ENCODE peak calls at places on chromosomes 2 and 18, in eight cellular contexts. One of them, this sample, is unnamed.

GRCh38 chr18:58481321-58482180 is 147.3 kb downstream of the ALPK2 start:
- DNase-seq in stimulated activated naive CD8-positive, alpha-beta T cell treated with anti-CD3 and anti-CD28 coated beads, Interleukin-15, Interleukin-2, amounts not matched to agents 100 U/mL and 50 U/mL, for 24 hours: no peak
- DNase-seq in HEK293T: no peak
- DNase-seq in hepatic stellate cell: no peak
- DNase-seq in T-helper 2 cell: no peak
- DNase-seq in heart right ventricle: no peak
- DNase-seq in adipocyte: no peak
- DNase-seq in upper lobe of right lung: no peak
- DNase-seq in this sample: no peak

GRCh38 chr2:118443596-118443995 is 355.3 kb downstream of the INSIG2 start:
- DNase-seq in stimulated activated naive CD8-positive, alpha-beta T cell treated with anti-CD3 and anti-CD28 coated beads, Interleukin-15, Interleukin-2, amounts not matched to agents 100 U/mL and 50 U/mL, for 24 hours: no peak
- DNase-seq in HEK293T: no peak
- DNase-seq in hepatic stellate cell: no peak
- DNase-seq in T-helper 2 cell: no peak
- DNase-seq in heart right ventricle: no peak
- DNase-seq in adipocyte: no peak
- DNase-seq in upper lobe of right lung: no peak
- DNase-seq in this sample: peak

GRCh38 chr2:39660612-39661196 is 5.0 kb upstream of the TMEM178A start:
- DNase-seq in stimulated activated naive CD8-positive, alpha-beta T cell treated with anti-CD3 and anti-CD28 coated beads, Interleukin-15, Interleukin-2, amounts not matched to agents 100 U/mL and 50 U/mL, for 24 hours: no peak
- DNase-seq in HEK293T: no peak
- DNase-seq in hepatic stellate cell: no peak
- DNase-seq in T-helper 2 cell: no peak
- DNase-seq in heart right ventricle: no peak
- DNase-seq in adipocyte: no peak
- DNase-seq in upper lobe of right lung: no peak
- DNase-seq in this sample: no peak

GRCh38 chr18:2108581-2108980 is 462.7 kb downstream of the METTL4 start:
- DNase-seq in stimulated activated naive CD8-positive, alpha-beta T cell treated with anti-CD3 and anti-CD28 coated beads, Interleukin-15, Interleukin-2, amounts not matched to agents 100 U/mL and 50 U/mL, for 24 hours: no peak
- DNase-seq in HEK293T: no peak
- DNase-seq in hepatic stellate cell: no peak
- DNase-seq in T-helper 2 cell: no peak
- DNase-seq in heart right ventricle: no peak
- DNase-seq in adipocyte: peak
- DNase-seq in upper lobe of right lung: no peak
- DNase-seq in this sample: no peak

GRCh38 chr2:1514391-1515072 is 101.3 kb downstream of the TPO start:
- DNase-seq in stimulated activated naive CD8-positive, alpha-beta T cell treated with anti-CD3 and anti-CD28 coated beads, Interleukin-15, Interleukin-2, amounts not matched to agents 100 U/mL and 50 U/mL, for 24 hours: no peak
- DNase-seq in HEK293T: no peak
- DNase-seq in hepatic stellate cell: no peak
- DNase-seq in T-helper 2 cell: no peak
- DNase-seq in heart right ventricle: no peak
- DNase-seq in adipocyte: no peak
- DNase-seq in upper lobe of right lung: no peak
- DNase-seq in this sample: no peak

GRCh38 chr2:134446431-134447091 is 192.7 kb downstream of the MGAT5 start:
- DNase-seq in stimulated activated naive CD8-positive, alpha-beta T cell treated with anti-CD3 and anti-CD28 coated beads, Interleukin-15, Interleukin-2, amounts not matched to agents 100 U/mL and 50 U/mL, for 24 hours: no peak
- DNase-seq in HEK293T: no peak
- DNase-seq in hepatic stellate cell: peak
- DNase-seq in T-helper 2 cell: no peak
- DNase-seq in heart right ventricle: no peak
- DNase-seq in adipocyte: peak
- DNase-seq in upper lobe of right lung: no peak
- DNase-seq in this sample: peak

GRCh38 chr18:475202-475624 is 25.3 kb downstream of the COLEC12 start:
- DNase-seq in stimulated activated naive CD8-positive, alpha-beta T cell treated with anti-CD3 and anti-CD28 coated beads, Interleukin-15, Interleukin-2, amounts not matched to agents 100 U/mL and 50 U/mL, for 24 hours: no peak
- DNase-seq in HEK293T: no peak
- DNase-seq in hepatic stellate cell: peak
- DNase-seq in T-helper 2 cell: no peak
- DNase-seq in heart right ventricle: no peak
- DNase-seq in adipocyte: peak
- DNase-seq in upper lobe of right lung: no peak
- DNase-seq in this sample: peak

GRCh38 chr18:12121175-12122095 is 27.8 kb downstream of the ANKRD62 start:
- DNase-seq in stimulated activated naive CD8-positive, alpha-beta T cell treated with anti-CD3 and anti-CD28 coated beads, Interleukin-15, Interleukin-2, amounts not matched to agents 100 U/mL and 50 U/mL, for 24 hours: no peak
- DNase-seq in HEK293T: peak
- DNase-seq in hepatic stellate cell: no peak
- DNase-seq in T-helper 2 cell: no peak
- DNase-seq in heart right ventricle: no peak
- DNase-seq in adipocyte: peak
- DNase-seq in upper lobe of right lung: no peak
- DNase-seq in this sample: peak

GRCh38 chr2:182207049-182207746 is 219.6 kb downstream of the PDE1A start:
- DNase-seq in stimulated activated naive CD8-positive, alpha-beta T cell treated with anti-CD3 and anti-CD28 coated beads, Interleukin-15, Interleukin-2, amounts not matched to agents 100 U/mL and 50 U/mL, for 24 hours: no peak
- DNase-seq in HEK293T: no peak
- DNase-seq in hepatic stellate cell: no peak
- DNase-seq in T-helper 2 cell: no peak
- DNase-seq in heart right ventricle: no peak
- DNase-seq in adipocyte: no peak
- DNase-seq in upper lobe of right lung: no peak
- DNase-seq in this sample: no peak

GRCh38 chr2:20579866-20580265 is 71.0 kb downstream of the HS1BP3 start:
- DNase-seq in stimulated activated naive CD8-positive, alpha-beta T cell treated with anti-CD3 and anti-CD28 coated beads, Interleukin-15, Interleukin-2, amounts not matched to agents 100 U/mL and 50 U/mL, for 24 hours: no peak
- DNase-seq in HEK293T: no peak
- DNase-seq in hepatic stellate cell: no peak
- DNase-seq in T-helper 2 cell: no peak
- DNase-seq in heart right ventricle: peak
- DNase-seq in adipocyte: no peak
- DNase-seq in upper lobe of right lung: peak
- DNase-seq in this sample: no peak

GRCh38 chr2:67309281-67309680 is 87.9 kb upstream of the ETAA1 start:
- DNase-seq in stimulated activated naive CD8-positive, alpha-beta T cell treated with anti-CD3 and anti-CD28 coated beads, Interleukin-15, Interleukin-2, amounts not matched to agents 100 U/mL and 50 U/mL, for 24 hours: no peak
- DNase-seq in HEK293T: no peak
- DNase-seq in hepatic stellate cell: no peak
- DNase-seq in T-helper 2 cell: no peak
- DNase-seq in heart right ventricle: no peak
- DNase-seq in adipocyte: peak
- DNase-seq in upper lobe of right lung: no peak
- DNase-seq in this sample: no peak

GRCh38 chr2:197189770-197190434 is 120.7 kb downstream of the ANKRD44 start:
- DNase-seq in stimulated activated naive CD8-positive, alpha-beta T cell treated with anti-CD3 and anti-CD28 coated beads, Interleukin-15, Interleukin-2, amounts not matched to agents 100 U/mL and 50 U/mL, for 24 hours: no peak
- DNase-seq in HEK293T: no peak
- DNase-seq in hepatic stellate cell: no peak
- DNase-seq in T-helper 2 cell: no peak
- DNase-seq in heart right ventricle: no peak
- DNase-seq in adipocyte: no peak
- DNase-seq in upper lobe of right lung: no peak
- DNase-seq in this sample: no peak

GRCh38 chr2:18284331-18284730 is 276.1 kb downstream of the RDH14 start:
- DNase-seq in stimulated activated naive CD8-positive, alpha-beta T cell treated with anti-CD3 and anti-CD28 coated beads, Interleukin-15, Interleukin-2, amounts not matched to agents 100 U/mL and 50 U/mL, for 24 hours: no peak
- DNase-seq in HEK293T: no peak
- DNase-seq in hepatic stellate cell: no peak
- DNase-seq in T-helper 2 cell: no peak
- DNase-seq in heart right ventricle: no peak
- DNase-seq in adipocyte: peak
- DNase-seq in upper lobe of right lung: no peak
- DNase-seq in this sample: peak

GRCh38 chr2:127680706-127681287 is 5.5 kb upstream of the LIMS2 start:
- DNase-seq in stimulated activated naive CD8-positive, alpha-beta T cell treated with anti-CD3 and anti-CD28 coated beads, Interleukin-15, Interleukin-2, amounts not matched to agents 100 U/mL and 50 U/mL, for 24 hours: no peak
- DNase-seq in HEK293T: no peak
- DNase-seq in hepatic stellate cell: no peak
- DNase-seq in T-helper 2 cell: no peak
- DNase-seq in heart right ventricle: no peak
- DNase-seq in adipocyte: no peak
- DNase-seq in upper lobe of right lung: no peak
- DNase-seq in this sample: no peak

GRCh38 chr2:62410015-62410453 is 96.0 kb downstream of the TMEM17 start:
- DNase-seq in stimulated activated naive CD8-positive, alpha-beta T cell treated with anti-CD3 and anti-CD28 coated beads, Interleukin-15, Interleukin-2, amounts not matched to agents 100 U/mL and 50 U/mL, for 24 hours: no peak
- DNase-seq in HEK293T: no peak
- DNase-seq in hepatic stellate cell: no peak
- DNase-seq in T-helper 2 cell: no peak
- DNase-seq in heart right ventricle: no peak
- DNase-seq in adipocyte: no peak
- DNase-seq in upper lobe of right lung: no peak
- DNase-seq in this sample: peak

GRCh38 chr2:136235451-136236418 is 117.8 kb upstream of the CXCR4 start:
- DNase-seq in stimulated activated naive CD8-positive, alpha-beta T cell treated with anti-CD3 and anti-CD28 coated beads, Interleukin-15, Interleukin-2, amounts not matched to agents 100 U/mL and 50 U/mL, for 24 hours: no peak
- DNase-seq in HEK293T: no peak
- DNase-seq in hepatic stellate cell: no peak
- DNase-seq in T-helper 2 cell: no peak
- DNase-seq in heart right ventricle: no peak
- DNase-seq in adipocyte: no peak
- DNase-seq in upper lobe of right lung: no peak
- DNase-seq in this sample: peak

GRCh38 chr18:52716926-52717325 is 376.9 kb downstream of the DCC start:
- DNase-seq in stimulated activated naive CD8-positive, alpha-beta T cell treated with anti-CD3 and anti-CD28 coated beads, Interleukin-15, Interleukin-2, amounts not matched to agents 100 U/mL and 50 U/mL, for 24 hours: no peak
- DNase-seq in HEK293T: peak
- DNase-seq in hepatic stellate cell: peak
- DNase-seq in T-helper 2 cell: no peak
- DNase-seq in heart right ventricle: no peak
- DNase-seq in adipocyte: no peak
- DNase-seq in upper lobe of right lung: no peak
- DNase-seq in this sample: no peak

GRCh38 chr2:12607971-12608370 is 108.8 kb upstream of the TRIB2 start:
- DNase-seq in stimulated activated naive CD8-positive, alpha-beta T cell treated with anti-CD3 and anti-CD28 coated beads, Interleukin-15, Interleukin-2, amounts not matched to agents 100 U/mL and 50 U/mL, for 24 hours: no peak
- DNase-seq in HEK293T: no peak
- DNase-seq in hepatic stellate cell: no peak
- DNase-seq in T-helper 2 cell: no peak
- DNase-seq in heart right ventricle: no peak
- DNase-seq in adipocyte: no peak
- DNase-seq in upper lobe of right lung: no peak
- DNase-seq in this sample: no peak

GRCh38 chr18:66894851-66895250 is 291.0 kb upstream of the CDH19 start:
- DNase-seq in stimulated activated naive CD8-positive, alpha-beta T cell treated with anti-CD3 and anti-CD28 coated beads, Interleukin-15, Interleukin-2, amounts not matched to agents 100 U/mL and 50 U/mL, for 24 hours: no peak
- DNase-seq in HEK293T: no peak
- DNase-seq in hepatic stellate cell: no peak
- DNase-seq in T-helper 2 cell: no peak
- DNase-seq in heart right ventricle: no peak
- DNase-seq in adipocyte: no peak
- DNase-seq in upper lobe of right lung: no peak
- DNase-seq in this sample: no peak

GRCh38 chr18:47970664-47971523 is 40.4 kb upstream of the SMAD2 start:
- DNase-seq in stimulated activated naive CD8-positive, alpha-beta T cell treated with anti-CD3 and anti-CD28 coated beads, Interleukin-15, Interleukin-2, amounts not matched to agents 100 U/mL and 50 U/mL, for 24 hours: no peak
- DNase-seq in HEK293T: no peak
- DNase-seq in hepatic stellate cell: no peak
- DNase-seq in T-helper 2 cell: no peak
- DNase-seq in heart right ventricle: no peak
- DNase-seq in adipocyte: no peak
- DNase-seq in upper lobe of right lung: no peak
- DNase-seq in this sample: no peak

GRCh38 chr2:67255933-67256615 is 141.1 kb upstream of the ETAA1 start:
- DNase-seq in stimulated activated naive CD8-positive, alpha-beta T cell treated with anti-CD3 and anti-CD28 coated beads, Interleukin-15, Interleukin-2, amounts not matched to agents 100 U/mL and 50 U/mL, for 24 hours: no peak
- DNase-seq in HEK293T: no peak
- DNase-seq in hepatic stellate cell: peak
- DNase-seq in T-helper 2 cell: no peak
- DNase-seq in heart right ventricle: no peak
- DNase-seq in adipocyte: peak
- DNase-seq in upper lobe of right lung: no peak
- DNase-seq in this sample: peak

GRCh38 chr2:3692375-3692774 is 11.0 kb upstream of the DCDC2C start:
- DNase-seq in stimulated activated naive CD8-positive, alpha-beta T cell treated with anti-CD3 and anti-CD28 coated beads, Interleukin-15, Interleukin-2, amounts not matched to agents 100 U/mL and 50 U/mL, for 24 hours: no peak
- DNase-seq in HEK293T: peak
- DNase-seq in hepatic stellate cell: peak
- DNase-seq in T-helper 2 cell: no peak
- DNase-seq in heart right ventricle: no peak
- DNase-seq in adipocyte: no peak
- DNase-seq in upper lobe of right lung: no peak
- DNase-seq in this sample: peak

GRCh38 chr2:173079968-173080860 is 4.6 kb downstream of the MAP3K20 start:
- DNase-seq in stimulated activated naive CD8-positive, alpha-beta T cell treated with anti-CD3 and anti-CD28 coated beads, Interleukin-15, Interleukin-2, amounts not matched to agents 100 U/mL and 50 U/mL, for 24 hours: no peak
- DNase-seq in HEK293T: no peak
- DNase-seq in hepatic stellate cell: peak
- DNase-seq in T-helper 2 cell: no peak
- DNase-seq in heart right ventricle: no peak
- DNase-seq in adipocyte: peak
- DNase-seq in upper lobe of right lung: no peak
- DNase-seq in this sample: no peak

GRCh38 chr2:196169521-196169920 is 1.9 kb downstream of the STK17B start:
- DNase-seq in stimulated activated naive CD8-positive, alpha-beta T cell treated with anti-CD3 and anti-CD28 coated beads, Interleukin-15, Interleukin-2, amounts not matched to agents 100 U/mL and 50 U/mL, for 24 hours: no peak
- DNase-seq in HEK293T: no peak
- DNase-seq in hepatic stellate cell: no peak
- DNase-seq in T-helper 2 cell: no peak
- DNase-seq in heart right ventricle: no peak
- DNase-seq in adipocyte: peak
- DNase-seq in upper lobe of right lung: no peak
- DNase-seq in this sample: peak

GRCh38 chr18:43587538-43588153 is 310.4 kb upstream of the SYT4 start:
- DNase-seq in stimulated activated naive CD8-positive, alpha-beta T cell treated with anti-CD3 and anti-CD28 coated beads, Interleukin-15, Interleukin-2, amounts not matched to agents 100 U/mL and 50 U/mL, for 24 hours: no peak
- DNase-seq in HEK293T: peak
- DNase-seq in hepatic stellate cell: peak
- DNase-seq in T-helper 2 cell: no peak
- DNase-seq in heart right ventricle: no peak
- DNase-seq in adipocyte: peak
- DNase-seq in upper lobe of right lung: no peak
- DNase-seq in this sample: peak

GRCh38 chr2:239099474-239099873 is 251.6 kb downstream of the TWIST2 start:
- DNase-seq in stimulated activated naive CD8-positive, alpha-beta T cell treated with anti-CD3 and anti-CD28 coated beads, Interleukin-15, Interleukin-2, amounts not matched to agents 100 U/mL and 50 U/mL, for 24 hours: no peak
- DNase-seq in HEK293T: no peak
- DNase-seq in hepatic stellate cell: no peak
- DNase-seq in T-helper 2 cell: no peak
- DNase-seq in heart right ventricle: no peak
- DNase-seq in adipocyte: no peak
- DNase-seq in upper lobe of right lung: no peak
- DNase-seq in this sample: no peak

GRCh38 chr18:10284571-10285282 is 169.7 kb upstream of the APCDD1 start:
- DNase-seq in stimulated activated naive CD8-positive, alpha-beta T cell treated with anti-CD3 and anti-CD28 coated beads, Interleukin-15, Interleukin-2, amounts not matched to agents 100 U/mL and 50 U/mL, for 24 hours: no peak
- DNase-seq in HEK293T: no peak
- DNase-seq in hepatic stellate cell: no peak
- DNase-seq in T-helper 2 cell: no peak
- DNase-seq in heart right ventricle: no peak
- DNase-seq in adipocyte: no peak
- DNase-seq in upper lobe of right lung: no peak
- DNase-seq in this sample: peak

GRCh38 chr2:95526360-95527341 is 42.1 kb upstream of the TRIM43B start:
- DNase-seq in stimulated activated naive CD8-positive, alpha-beta T cell treated with anti-CD3 and anti-CD28 coated beads, Interleukin-15, Interleukin-2, amounts not matched to agents 100 U/mL and 50 U/mL, for 24 hours: peak
- DNase-seq in HEK293T: no peak
- DNase-seq in hepatic stellate cell: peak
- DNase-seq in T-helper 2 cell: no peak
- DNase-seq in heart right ventricle: peak
- DNase-seq in adipocyte: peak
- DNase-seq in upper lobe of right lung: peak
- DNase-seq in this sample: peak

GRCh38 chr2:35708411-35708810 is 647.2 kb upstream of the CRIM1 start:
- DNase-seq in stimulated activated naive CD8-positive, alpha-beta T cell treated with anti-CD3 and anti-CD28 coated beads, Interleukin-15, Interleukin-2, amounts not matched to agents 100 U/mL and 50 U/mL, for 24 hours: no peak
- DNase-seq in HEK293T: no peak
- DNase-seq in hepatic stellate cell: no peak
- DNase-seq in T-helper 2 cell: no peak
- DNase-seq in heart right ventricle: no peak
- DNase-seq in adipocyte: peak
- DNase-seq in upper lobe of right lung: no peak
- DNase-seq in this sample: no peak

GRCh38 chr2:188091235-188091634 is 200.4 kb upstream of the GULP1 start:
- DNase-seq in stimulated activated naive CD8-positive, alpha-beta T cell treated with anti-CD3 and anti-CD28 coated beads, Interleukin-15, Interleukin-2, amounts not matched to agents 100 U/mL and 50 U/mL, for 24 hours: no peak
- DNase-seq in HEK293T: no peak
- DNase-seq in hepatic stellate cell: no peak
- DNase-seq in T-helper 2 cell: no peak
- DNase-seq in heart right ventricle: no peak
- DNase-seq in adipocyte: no peak
- DNase-seq in upper lobe of right lung: no peak
- DNase-seq in this sample: peak

GRCh38 chr18:45686892-45687611 is 36.9 kb upstream of the SLC14A1 start:
- DNase-seq in stimulated activated naive CD8-positive, alpha-beta T cell treated with anti-CD3 and anti-CD28 coated beads, Interleukin-15, Interleukin-2, amounts not matched to agents 100 U/mL and 50 U/mL, for 24 hours: peak
- DNase-seq in HEK293T: no peak
- DNase-seq in hepatic stellate cell: no peak
- DNase-seq in T-helper 2 cell: no peak
- DNase-seq in heart right ventricle: no peak
- DNase-seq in adipocyte: no peak
- DNase-seq in upper lobe of right lung: peak
- DNase-seq in this sample: no peak

GRCh38 chr18:712401-713134 is at the start of gene ENOSF1:
- DNase-seq in stimulated activated naive CD8-positive, alpha-beta T cell treated with anti-CD3 and anti-CD28 coated beads, Interleukin-15, Interleukin-2, amounts not matched to agents 100 U/mL and 50 U/mL, for 24 hours: peak
- DNase-seq in HEK293T: peak
- DNase-seq in hepatic stellate cell: peak
- DNase-seq in T-helper 2 cell: peak
- DNase-seq in heart right ventricle: peak
- DNase-seq in adipocyte: peak
- DNase-seq in upper lobe of right lung: peak
- DNase-seq in this sample: peak

GRCh38 chr2:62465039-62465740 is 40.8 kb downstream of the TMEM17 start:
- DNase-seq in stimulated activated naive CD8-positive, alpha-beta T cell treated with anti-CD3 and anti-CD28 coated beads, Interleukin-15, Interleukin-2, amounts not matched to agents 100 U/mL and 50 U/mL, for 24 hours: no peak
- DNase-seq in HEK293T: no peak
- DNase-seq in hepatic stellate cell: no peak
- DNase-seq in T-helper 2 cell: no peak
- DNase-seq in heart right ventricle: no peak
- DNase-seq in adipocyte: no peak
- DNase-seq in upper lobe of right lung: no peak
- DNase-seq in this sample: no peak

GRCh38 chr2:213150315-213150951 is 979 bp downstream of the IKZF2 start:
- DNase-seq in stimulated activated naive CD8-positive, alpha-beta T cell treated with anti-CD3 and anti-CD28 coated beads, Interleukin-15, Interleukin-2, amounts not matched to agents 100 U/mL and 50 U/mL, for 24 hours: no peak
- DNase-seq in HEK293T: no peak
- DNase-seq in hepatic stellate cell: no peak
- DNase-seq in T-helper 2 cell: no peak
- DNase-seq in heart right ventricle: no peak
- DNase-seq in adipocyte: peak
- DNase-seq in upper lobe of right lung: no peak
- DNase-seq in this sample: no peak

This sample was measured in endothelial cell of umbilical vein.